ENCODE peak calls at places on chromosome 3, in ten cellular contexts. N is HCT116; R is dorsolateral prefrontal cortex; H is astrocyte; A is psoas muscle; G is spleen; O is right cardiac atrium; W is mesenchymal stem cell; I is CD4-positive, alpha-beta memory T cell; M is cardiac muscle cell. E is an unnamed sample.

GRCh38 chr3:182908471-182908870 is 71.9 kb downstream of the DCUN1D1 start:
- DNase-seq in H (peak; percentile 19), W (peak; percentile 19), A (no peak), I (no peak), N (no peak), O (no peak), M (no peak), R (no peak), G (no peak), E (no peak)

GRCh38 chr3:36741285-36741684 is 23.1 kb downstream of the DCLK3 start:
- DNase-seq in R (no peak), O (no peak), W (peak; percentile 8), H (no peak), I (no peak), N (no peak), A (no peak), M (peak; percentile 13), G (no peak), E (no peak)

GRCh38 chr3:90241481-90241880 is 1134.1 kb downstream of the EPHA3 start:
- DNase-seq in W (no peak), H (no peak), G (no peak), N (no peak), M (no peak), R (no peak), A (no peak), O (no peak), I (no peak), E (no peak)

GRCh38 chr3:176872771-176873209 is 324.5 kb downstream of the TBL1XR1 start:
- DNase-seq in N (peak; percentile 10), R (no peak), W (peak; percentile 55), I (peak; percentile 48), G (no peak), A (no peak), H (peak; percentile 35), M (peak; percentile 72), O (no peak), E (no peak)

GRCh38 chr3:186359078-186359477 is 3.0 kb downstream of the DGKG start:
- DNase-seq in M (peak; percentile 11), G (no peak), W (no peak), A (no peak), N (no peak), O (no peak), R (no peak), H (no peak), I (no peak), E (no peak)

GRCh38 chr3:64399205-64399800 is 174.0 kb upstream of the PRICKLE2 start:
- DNase-seq in N (peak; percentile 7), O (no peak), G (no peak), R (peak; percentile 19), I (peak; percentile 3), W (peak; percentile 78), H (peak; percentile 25), M (peak; percentile 76), A (no peak), E (peak; percentile 21)

GRCh38 chr3:114584734-114585371 is 291.0 kb downstream of the TIGIT start:
- DNase-seq in O (no peak), W (no peak), R (no peak), N (no peak), G (no peak), A (no peak), I (no peak), H (no peak), M (peak; percentile 22), E (no peak)

GRCh38 chr3:34947849-34948248 is 691.5 kb upstream of the ARPP21 start:
- DNase-seq in A (no peak), N (no peak), M (peak; percentile 89), R (no peak), G (no peak), O (no peak), W (peak; percentile 15), I (no peak), H (peak; percentile 92), E (no peak)

GRCh38 chr3:69882560-69882959 is 117.0 kb upstream of the SAMMSON start:
- DNase-seq in I (no peak), H (no peak), G (no peak), N (no peak), R (no peak), O (no peak), A (no peak), W (no peak), M (no peak), E (no peak)

GRCh38 chr3:112958749-112959560 is 15.9 kb downstream of the CD200R1 start:
- DNase-seq in O (no peak), W (no peak), A (no peak), R (no peak), G (no peak), N (no peak), H (no peak), M (no peak), I (no peak), E (no peak)

GRCh38 chr3:114789803-114790202 is 357.3 kb downstream of the ZBTB20 start:
- DNase-seq in R (no peak), H (no peak), W (no peak), A (no peak), I (no peak), M (no peak), G (no peak), O (no peak), N (no peak), E (no peak)

GRCh38 chr3:57958642-57959406 is 49.4 kb upstream of the FLNB start:
- DNase-seq in R (no peak), N (no peak), A (peak; percentile 59), G (no peak), I (no peak), W (no peak), O (peak; percentile 68), H (peak; percentile 50), M (peak; percentile 69), E (peak; percentile 52)
- H3K27ac ChIP-seq in R (no peak overlapping the region), N (no peak overlapping the region), A (peak overlapping the region; percentile 65), G (peak overlapping the region; percentile 62), I (no peak overlapping the region), W (no peak overlapping the region), O (peak overlapping the region; percentile 38), H (peak overlapping the region; percentile 62), M (no peak overlapping the region), E (peak overlapping the region; percentile 81)

GRCh38 chr3:149145926-149146325 is 16.5 kb downstream of the HPS3 start:
- DNase-seq in I (no peak), W (no peak), N (no peak), A (no peak), M (no peak), G (no peak), R (no peak), H (no peak), O (no peak), E (no peak)

GRCh38 chr3:149150436-149150835 is 21.0 kb downstream of the HPS3 start:
- DNase-seq in N (no peak), I (no peak), M (no peak), O (no peak), W (no peak), A (no peak), G (no peak), R (no peak), H (no peak), E (no peak)

GRCh38 chr3:149152420-149152819 is 23.0 kb downstream of the HPS3 start:
- DNase-seq in M (peak; percentile 62), I (no peak), R (no peak), O (no peak), A (no peak), W (peak; percentile 86), H (peak; percentile 76), G (no peak), N (no peak), E (no peak)

GRCh38 chr3:149153402-149153801 is 24.0 kb downstream of the HPS3 start:
- DNase-seq in N (no peak), G (no peak), R (no peak), O (no peak), H (no peak), M (no peak), I (no peak), W (no peak), A (no peak), E (no peak)

DNA sequence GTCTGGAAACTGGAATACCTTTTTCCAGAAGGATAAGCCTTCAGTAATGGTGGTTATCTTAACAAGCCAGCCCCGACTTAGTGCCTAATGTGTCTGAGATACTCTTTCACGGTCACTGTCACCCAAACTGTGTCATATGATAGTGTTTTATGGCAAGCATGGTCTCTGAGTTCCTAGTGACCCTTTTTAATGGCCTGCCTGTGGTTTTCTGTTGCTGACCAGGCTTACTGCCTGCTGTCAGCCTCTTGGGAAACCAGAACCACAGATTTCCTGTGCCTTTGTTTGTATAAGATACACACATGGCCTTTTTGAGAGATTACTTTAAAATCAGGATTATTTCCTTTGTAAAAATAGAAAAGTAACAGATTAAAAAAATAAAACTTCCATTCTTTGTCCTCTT is 22.4 kb downstream of the HPS3 start:
- DNase-seq in O (no peak), R (no peak), A (no peak), I (no peak), N (no peak), W (peak; percentile 91), G (no peak), H (peak; percentile 69), M (peak; percentile 68), E (no peak)
- H3K4me3 ChIP-seq in O (no peak overlapping the region), R (no peak overlapping the region), A (no peak overlapping the region), I (no peak overlapping the region), N (no peak overlapping the region), W (no peak overlapping the region), G (no peak overlapping the region), H (no peak overlapping the region), M (no peak overlapping the region), E (no peak overlapping the region)

GRCh38 chr3:43213631-43214030 is 72.7 kb upstream of the SNRK start:
- DNase-seq in N (no peak), A (no peak), H (no peak), O (no peak), I (no peak), R (no peak), W (no peak), M (no peak), G (no peak), E (no peak)

GRCh38 chr3:43211681-43212080 is 74.7 kb upstream of the SNRK start:
- DNase-seq in I (no peak), M (no peak), G (no peak), R (no peak), H (no peak), O (no peak), N (no peak), W (no peak), A (no peak), E (no peak)

GRCh38 chr3:43215138-43215537 is 71.2 kb upstream of the SNRK start:
- DNase-seq in H (no peak), W (no peak), I (no peak), R (no peak), N (no peak), G (no peak), O (no peak), M (no peak), A (no peak), E (no peak)

GRCh38 chr3:43214616-43215015 is 71.7 kb upstream of the SNRK start:
- DNase-seq in H (no peak), M (no peak), G (no peak), W (peak; percentile 37), A (no peak), R (no peak), N (peak; percentile 23), I (no peak), O (no peak), E (no peak)

GRCh38 chr3:43212914-43213611 is 73.3 kb upstream of the SNRK start:
- DNase-seq in N (no peak), A (no peak), I (no peak), W (no peak), M (no peak), O (no peak), G (no peak), R (no peak), H (no peak), E (no peak)
- H3K27ac ChIP-seq in N (no peak overlapping the region), A (no peak overlapping the region), I (no peak overlapping the region), W (no peak overlapping the region), M (no peak overlapping the region), O (no peak overlapping the region), G (no peak overlapping the region), R (no peak overlapping the region), H (no peak overlapping the region), E (no peak overlapping the region)

GRCh38 chr3:53495518-53496501 is 1.4 kb downstream of the CACNA1D start:
- DNase-seq in O (peak; percentile 60), R (peak; percentile 18), N (no peak), W (no peak), I (no peak), G (no peak), A (peak; percentile 47), H (no peak), M (no peak), E (no peak)
- H3K4me3 ChIP-seq in O (peak overlapping the region; percentile 52), R (peak overlapping the region; percentile 72), N (no peak overlapping the region), W (peak overlapping the region; percentile 71), I (no peak overlapping the region), G (peak overlapping the region; percentile 41), A (peak overlapping the region; percentile 54), H (peak overlapping the region; percentile 52), M (peak overlapping the region; percentile 43), E (peak overlapping the region; percentile 41)

E was measured in heart left ventricle.